ENCODE peak calls at places on chromosomes 2 and 18, in eight cellular contexts. E, I, H, A, U, Z, B and J are unnamed samples.
A peak's percentile ranks its signal among the peaks of the same experiment; 100 is the strongest.

GRCh38 chr2:159030674-159031380 is 62.4 kb downstream of the TANC1 start:
- DNase-seq in E (peak; percentile 45), I (no peak), H (peak; percentile 40), A (no peak), U (no peak), Z (peak; percentile 59), B (peak; percentile 10), J (peak; percentile 68)

GRCh38 chr18:21146016-21146415 is 34.4 kb upstream of the ROCK1 start:
- DNase-seq in E (no peak), I (no peak), H (no peak), A (no peak), U (no peak), Z (no peak), B (no peak), J (no peak)

GRCh38 chr18:12086249-12086648 is 7.4 kb upstream of the ANKRD62 start:
- DNase-seq in E (peak; percentile 89), I (no peak), H (peak; percentile 84), A (peak; percentile 79), U (no peak), Z (no peak), B (no peak), J (no peak)

GRCh38 chr18:62603211-62603610 is 80.4 kb downstream of the ZCCHC2 start:
- DNase-seq in E (no peak), I (no peak), H (no peak), A (no peak), U (no peak), Z (no peak), B (no peak), J (no peak)

GRCh38 chr2:172962824-172963223 is 112.8 kb upstream of the MAP3K20 start:
- DNase-seq in E (no peak), I (no peak), H (no peak), A (no peak), U (no peak), Z (no peak), B (no peak), J (no peak)

GRCh38 chr2:104412384-104412783 is 441.5 kb upstream of the POU3F3 start:
- DNase-seq in E (peak; percentile 33), I (no peak), H (no peak), A (no peak), U (no peak), Z (peak; percentile 51), B (peak; percentile 20), J (no peak)

GRCh38 chr18:59063300-59063895 is 76.3 kb upstream of the SEC11C start:
- DNase-seq in E (no peak), I (peak; percentile 31), H (no peak), A (no peak), U (no peak), Z (no peak), B (no peak), J (peak; percentile 77)

GRCh38 chr2:132645176-132645575 is 24.8 kb downstream of the LYPD1 start:
- DNase-seq in E (no peak), I (no peak), H (no peak), A (peak; percentile 78), U (no peak), Z (no peak), B (no peak), J (no peak)

GRCh38 chr18:79961527-79962291 is 2.7 kb upstream of the HSBP1L1 start:
- DNase-seq in E (no peak), I (no peak), H (no peak), A (peak; percentile 81), U (no peak), Z (no peak), B (peak; percentile 44), J (no peak)

DNA sequence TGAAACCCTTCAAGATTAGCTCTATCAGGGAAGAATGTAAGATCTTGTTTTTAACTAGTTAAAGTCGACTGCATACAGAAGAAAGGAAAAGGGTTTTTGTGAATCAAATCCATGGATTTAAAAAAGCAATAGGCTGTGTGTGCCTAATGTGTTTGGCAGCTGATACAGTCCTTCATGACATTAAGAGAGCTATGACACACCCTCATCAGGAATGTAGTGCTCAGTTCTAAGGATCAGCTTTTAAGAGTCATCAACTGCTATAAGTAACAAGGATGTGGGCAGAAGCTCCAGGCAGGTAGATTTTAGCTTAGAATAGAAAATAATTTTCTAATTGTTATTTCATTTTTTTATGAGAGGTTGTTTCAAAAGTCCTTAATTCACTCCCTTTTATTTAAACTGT is 52.9 kb downstream of the PPP1R1C start:
- DNase-seq in E (no peak), I (no peak), H (no peak), A (no peak), U (no peak), Z (no peak), B (no peak), J (no peak)
- TF ChIP-seq EP300 in E (no peak), I (no peak), H (no peak), A (no peak), U (no peak), Z (no peak), B (no peak), J (no peak)

DNA sequence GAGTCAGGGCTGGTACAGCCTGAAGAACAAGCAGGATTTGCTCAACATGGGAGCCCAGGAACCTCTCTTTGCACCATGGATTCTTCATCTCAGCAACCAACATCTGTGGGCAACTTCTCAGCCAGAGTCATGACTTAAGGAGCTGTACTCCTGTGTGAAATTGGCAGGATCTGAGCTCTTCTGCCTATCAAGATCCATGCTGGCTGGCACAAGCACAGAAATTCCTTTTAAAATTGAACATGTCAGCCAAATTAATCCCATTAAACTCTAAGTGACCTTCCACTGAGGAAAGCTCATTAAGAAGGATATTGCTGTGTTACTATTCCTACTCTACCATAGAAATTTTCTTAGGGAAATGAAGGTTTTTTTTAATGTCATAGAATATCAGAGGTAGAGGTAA is 110.5 kb upstream of the SCG2 start:
- DNase-seq in E (no peak), I (no peak), H (no peak), A (no peak), U (no peak), Z (no peak), B (no peak), J (no peak)
- TF ChIP-seq POLR2AphosphoS5 in E (no peak), I (no peak), H (no peak), A (no peak), U (no peak), Z (no peak), B (no peak), J (no peak)

GRCh38 chr2:109264595-109265328 is 135.8 kb downstream of the SH3RF3 start:
- DNase-seq in E (no peak), I (no peak), H (no peak), A (no peak), U (no peak), Z (no peak), B (peak; percentile 46), J (peak; percentile 73)

GRCh38 chr2:109259671-109260070 is 130.7 kb downstream of the SH3RF3 start:
- DNase-seq in E (no peak), I (no peak), H (no peak), A (no peak), U (peak; percentile 15), Z (peak; percentile 70), B (no peak), J (no peak)

GRCh38 chr2:109260116-109260855 is 131.3 kb downstream of the SH3RF3 start:
- DNase-seq in E (no peak), I (no peak), H (no peak), A (no peak), U (peak; percentile 34), Z (no peak), B (no peak), J (no peak)

GRCh38 chr2:109260886-109261700 is 132.1 kb downstream of the SH3RF3 start:
- DNase-seq in E (peak; percentile 33), I (no peak), H (no peak), A (no peak), U (peak; percentile 48), Z (no peak), B (peak; percentile 23), J (peak; percentile 19)

GRCh38 chr2:109261906-109262631 is 133.1 kb downstream of the SH3RF3 start:
- DNase-seq in E (no peak), I (no peak), H (no peak), A (no peak), U (peak; percentile 37), Z (no peak), B (no peak), J (peak; percentile 45)
- TF ChIP-seq EP300 in E (no peak), I (no peak), H (no peak), A (no peak), U (no peak), Z (no peak), B (no peak), J (no peak)

GRCh38 chr2:180943275-180943674 is 37.1 kb upstream of the UBE2E3 start:
- DNase-seq in E (no peak), I (no peak), H (no peak), A (no peak), U (no peak), Z (no peak), B (no peak), J (no peak)
- TF ChIP-seq POLR2AphosphoS5 in E (no peak), I (no peak), H (no peak), A (no peak), U (no peak), Z (no peak), B (no peak), J (no peak)

DNA sequence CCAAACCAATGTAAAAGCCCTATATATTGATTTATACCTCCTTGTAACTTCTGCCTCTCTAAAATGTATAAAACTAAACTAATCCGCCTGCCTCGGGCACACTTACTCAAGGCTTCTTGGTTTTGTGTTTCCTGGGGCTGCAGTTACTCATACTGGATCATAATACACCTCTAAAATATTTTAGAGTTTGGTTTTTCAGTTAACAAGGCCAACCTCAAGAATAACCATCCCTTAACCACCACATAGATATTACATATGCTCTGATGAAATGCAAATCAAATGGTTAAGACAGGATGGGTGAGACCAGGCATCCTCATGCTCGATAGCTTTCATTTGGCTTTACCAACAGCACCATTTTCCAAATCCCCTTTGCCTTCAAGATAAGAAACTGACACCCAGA is 46.4 kb downstream of the UXS1 start:
- DNase-seq in E (no peak), I (peak; percentile 5), H (no peak), A (no peak), U (no peak), Z (no peak), B (no peak), J (no peak)
- TF ChIP-seq EP300 in E (no peak), I (no peak), H (no peak), A (no peak), U (no peak), Z (no peak), B (no peak), J (no peak)

GRCh38 chr2:188978291-188979081 is 4.3 kb downstream of the COL3A1 start:
- DNase-seq in E (no peak), I (peak; percentile 23), H (no peak), A (no peak), U (no peak), Z (no peak), B (peak; percentile 43), J (no peak)

GRCh38 chr2:188979119-188979729 is 5.1 kb downstream of the COL3A1 start:
- DNase-seq in E (no peak), I (no peak), H (no peak), A (no peak), U (no peak), Z (no peak), B (no peak), J (no peak)

GRCh38 chr2:188974184-188974583 is at the start of gene COL3A1:
- DNase-seq in E (peak; percentile 17), I (no peak), H (no peak), A (no peak), U (no peak), Z (no peak), B (no peak), J (peak; percentile 75)

GRCh38 chr2:188975497-188976102 is 1.4 kb downstream of the COL3A1 start:
- DNase-seq in E (peak; percentile 21), I (no peak), H (no peak), A (no peak), U (no peak), Z (no peak), B (no peak), J (peak; percentile 86)

GRCh38 chr2:188976545-188977268 is 2.5 kb downstream of the COL3A1 start:
- DNase-seq in E (no peak), I (no peak), H (no peak), A (no peak), U (no peak), Z (no peak), B (peak; percentile 10), J (no peak)
- TF ChIP-seq POLR2AphosphoS5 in E (peak; percentile 79), I (no peak), H (no peak), A (no peak), U (no peak), Z (peak; percentile 78), B (no peak), J (peak; percentile 90)